ENCODE peak calls at places on chromosomes 7 and 10, in ten cellular contexts. Y is caudate nucleus; W is M059J; P is GM23248; R is stimulated activated CD4-positive, alpha-beta T cell treated with anti-CD3 and anti-CD28 coated beads, Interleukin-4, amount 100 ng/mL, for 48 hours; L is ELR; B is T-helper 9 cell; A is nephron progenitor cell; X is GM20000; S is IMR-90. G is an unnamed sample.

GRCh38 chr10:30387646-30388243 is 38.7 kb upstream of the MTPAP start:
- DNase-seq in A (no peak), B (no peak), W (peak), L (peak), P (peak), R (no peak), S (no peak), Y (no peak), X (no peak), G (no peak)

GRCh38 chr10:103712898-103713498 is 142.4 kb downstream of the SH3PXD2A start:
- DNase-seq in B (peak), L (peak), W (peak), S (peak), Y (peak), X (peak), P (peak), A (peak), R (peak), G (peak)

GRCh38 chr7:2928613-2929311 is 84.7 kb upstream of the GNA12 start:
- DNase-seq in W (no peak), R (no peak), B (no peak), A (no peak), Y (no peak), X (no peak), S (no peak), P (no peak), L (no peak), G (no peak)

GRCh38 chr7:45663167-45663921 is 89.2 kb downstream of the ADCY1 start:
- DNase-seq in A (peak), R (peak), W (no peak), B (no peak), Y (no peak), P (peak), L (peak), X (peak), S (peak), G (no peak)

GRCh38 chr7:13986208-13986607 is 3.3 kb downstream of the ETV1 start:
- DNase-seq in A (no peak), W (no peak), L (no peak), R (no peak), S (no peak), B (no peak), P (no peak), X (no peak), Y (no peak), G (no peak)

GRCh38 chr10:18204050-18204449 is 63.8 kb downstream of the CACNB2 start:
- DNase-seq in Y (no peak), R (no peak), S (no peak), W (peak), X (no peak), A (no peak), P (no peak), L (no peak), B (no peak), G (no peak)

GRCh38 chr10:110006358-110007170 is 1.2 kb upstream of the ADD3 start:
- DNase-seq in S (peak), P (peak), L (peak), R (no peak), B (peak), X (no peak), W (no peak), Y (peak), A (peak), G (no peak)

GRCh38 chr10:108812906-108813305 is 1110.4 kb downstream of the XPNPEP1 start:
- DNase-seq in L (no peak), Y (no peak), A (no peak), P (no peak), R (no peak), X (no peak), B (no peak), W (peak), S (no peak), G (no peak)

GRCh38 chr7:12434012-12434642 is 30.5 kb upstream of the VWDE start:
- DNase-seq in R (no peak), X (peak), W (no peak), L (peak), B (no peak), A (no peak), S (no peak), P (peak), Y (no peak), G (no peak)

GRCh38 chr7:108142180-108142579 is 12.0 kb upstream of the LAMB4 start:
- DNase-seq in Y (no peak), B (no peak), L (no peak), A (no peak), X (no peak), W (no peak), R (no peak), S (no peak), P (no peak), G (no peak)

GRCh38 chr7:52586704-52587103 is 448.7 kb upstream of the POM121L12 start:
- DNase-seq in Y (no peak), X (no peak), S (no peak), L (no peak), A (no peak), R (no peak), W (no peak), P (no peak), B (no peak), G (no peak)

GRCh38 chr7:7321681-7322080 is 139.3 kb downstream of the C1GALT1 start:
- DNase-seq in S (no peak), L (no peak), Y (no peak), P (no peak), X (peak), W (peak), R (no peak), A (peak), B (no peak), G (no peak)

GRCh38 chr10:73647211-73647874 is 6.1 kb upstream of the MYOZ1 start:
- DNase-seq in S (no peak), A (peak), X (peak), L (no peak), W (no peak), Y (peak), P (peak), B (no peak), R (peak), G (no peak)

GRCh38 chr7:38883706-38884105 is 25.3 kb downstream of the VPS41 start:
- DNase-seq in P (no peak), A (no peak), R (no peak), B (no peak), S (no peak), W (no peak), X (no peak), L (no peak), Y (no peak), G (no peak)

GRCh38 chr7:46583606-46584005 is 662.5 kb upstream of the IGFBP3 start:
- DNase-seq in W (peak), A (no peak), L (peak), Y (no peak), R (no peak), P (peak), B (no peak), S (no peak), X (no peak), G (no peak)

GRCh38 chr10:78904196-78904595 is 164.6 kb upstream of the ZMIZ1 start:
- DNase-seq in P (no peak), X (no peak), B (no peak), L (no peak), Y (no peak), S (no peak), R (no peak), A (no peak), W (no peak), G (no peak)

GRCh38 chr10:37263304-37263703 is 137.9 kb downstream of the ANKRD30A start:
- DNase-seq in P (no peak), X (no peak), B (no peak), W (no peak), Y (no peak), A (no peak), R (no peak), S (no peak), L (no peak), G (no peak)

GRCh38 chr10:29861811-29862505 is 197.4 kb downstream of the JCAD start:
- DNase-seq in L (peak), Y (no peak), P (peak), S (no peak), X (no peak), B (no peak), R (no peak), W (peak), A (no peak), G (no peak)

GRCh38 chr7:120924837-120925236 is 25.7 kb upstream of the ING3 start:
- DNase-seq in S (peak), Y (no peak), P (no peak), B (no peak), X (no peak), L (no peak), R (no peak), A (no peak), W (no peak), G (no peak)

GRCh38 chr7:159019111-159019510 is 125.6 kb downstream of the VIPR2 start:
- DNase-seq in P (no peak), Y (no peak), R (no peak), W (no peak), S (no peak), A (no peak), B (no peak), L (no peak), X (no peak), G (no peak)

GRCh38 chr7:19663816-19664531 is 44.9 kb downstream of the POLR1F start:
- DNase-seq in X (peak), A (no peak), L (peak), B (no peak), Y (no peak), S (no peak), R (no peak), W (no peak), P (no peak), G (no peak)

GRCh38 chr10:27100800-27101347 is 580 bp upstream of the ANKRD26 start:
- DNase-seq in X (no peak), Y (no peak), W (no peak), S (no peak), R (no peak), B (peak), A (no peak), L (no peak), P (no peak), G (peak)

GRCh38 chr10:59098387-59098786 is 78.1 kb upstream of the PHYHIPL start:
- DNase-seq in B (no peak), S (peak), R (no peak), L (peak), X (no peak), P (peak), W (peak), Y (no peak), A (no peak), G (no peak)

GRCh38 chr10:77611670-77612069 is 25.9 kb downstream of the KCNMA1 start:
- DNase-seq in A (no peak), W (no peak), X (no peak), P (no peak), Y (no peak), L (no peak), R (no peak), S (no peak), B (no peak), G (no peak)

GRCh38 chr10:127041561-127041960 is 136.3 kb downstream of the DOCK1 start:
- DNase-seq in R (no peak), B (no peak), W (peak), P (peak), A (no peak), X (no peak), S (peak), L (peak), Y (no peak), G (no peak)

GRCh38 chr7:36986429-36987362 is 262.4 kb upstream of the AOAH start:
- DNase-seq in S (peak), Y (peak), R (peak), A (peak), P (peak), W (peak), L (peak), X (peak), B (peak), G (peak)

GRCh38 chr7:16644624-16644986 is 949 bp downstream of the ANKMY2 start:
- DNase-seq in B (peak), S (peak), W (peak), R (peak), A (peak), P (peak), Y (peak), X (peak), L (peak), G (peak)

GRCh38 chr10:19532411-19532810 is 283.8 kb upstream of the PLXDC2 start:
- DNase-seq in Y (no peak), W (no peak), S (no peak), P (no peak), X (no peak), L (no peak), R (no peak), B (no peak), A (no peak), G (no peak)

GRCh38 chr7:132653364-132653930 is 77.2 kb upstream of the PLXNA4 start:
- DNase-seq in B (no peak), S (no peak), L (no peak), W (no peak), R (no peak), A (no peak), P (no peak), Y (no peak), X (peak), G (no peak)

GRCh38 chr7:103547451-103548284 is 101.7 kb upstream of the SLC26A5 start:
- DNase-seq in S (no peak), B (no peak), Y (no peak), P (no peak), W (peak), R (no peak), X (no peak), L (no peak), A (no peak), G (no peak)